ENCODE peak calls at places on chromosomes 1 and 21, in six cellular contexts. One of them, this sample, is unnamed.

GRCh38 chr1:177423083-177423482 is 252.3 kb downstream of the BRINP2 start:
- DNase-seq in right cardiac atrium: no peak
- DNase-seq in substantia nigra: no peak
- DNase-seq in stomach: no peak
- DNase-seq in heart left ventricle: no peak
- DNase-seq in tibial nerve: no peak
- DNase-seq in this sample: peak; percentile 11

GRCh38 chr1:114315601-114316000 is 161.9 kb upstream of the SYT6 start:
- DNase-seq in right cardiac atrium: no peak
- DNase-seq in substantia nigra: no peak
- DNase-seq in stomach: no peak
- DNase-seq in heart left ventricle: no peak
- DNase-seq in tibial nerve: no peak
- DNase-seq in this sample: no peak

GRCh38 chr21:17463441-17463840 is 49.4 kb upstream of the CXADR start:
- DNase-seq in right cardiac atrium: no peak
- DNase-seq in substantia nigra: no peak
- DNase-seq in stomach: no peak
- DNase-seq in heart left ventricle: no peak
- DNase-seq in tibial nerve: no peak
- DNase-seq in this sample: no peak

GRCh38 chr1:234649432-234650081 is 39.6 kb upstream of the IRF2BP2 start:
- DNase-seq in right cardiac atrium: no peak
- DNase-seq in substantia nigra: no peak
- DNase-seq in stomach: no peak
- DNase-seq in heart left ventricle: no peak
- DNase-seq in tibial nerve: no peak
- DNase-seq in this sample: no peak

GRCh38 chr21:45187646-45188045 is 100.0 kb downstream of the POFUT2 start:
- DNase-seq in right cardiac atrium: no peak
- DNase-seq in substantia nigra: no peak
- DNase-seq in stomach: no peak
- DNase-seq in heart left ventricle: no peak
- DNase-seq in tibial nerve: no peak
- DNase-seq in this sample: no peak

GRCh38 chr1:17881761-17882160 is 126.6 kb downstream of the ACTL8 start:
- DNase-seq in right cardiac atrium: no peak
- DNase-seq in substantia nigra: no peak
- DNase-seq in stomach: no peak
- DNase-seq in heart left ventricle: no peak
- DNase-seq in tibial nerve: no peak
- DNase-seq in this sample: no peak

GRCh38 chr1:162530318-162530984 is 31.1 kb upstream of the UAP1 start:
- DNase-seq in right cardiac atrium: no peak
- DNase-seq in substantia nigra: no peak
- DNase-seq in stomach: no peak
- DNase-seq in heart left ventricle: no peak
- DNase-seq in tibial nerve: no peak
- DNase-seq in this sample: peak; percentile 53

GRCh38 chr1:30617161-30617560 is 106.2 kb downstream of the MATN1 start:
- DNase-seq in right cardiac atrium: no peak
- DNase-seq in substantia nigra: no peak
- DNase-seq in stomach: peak; percentile 9
- DNase-seq in heart left ventricle: no peak
- DNase-seq in tibial nerve: no peak
- DNase-seq in this sample: no peak

GRCh38 chr1:64136749-64137568 is 66.5 kb upstream of the UBE2U start:
- DNase-seq in right cardiac atrium: peak; percentile 64
- DNase-seq in substantia nigra: peak; percentile 28
- DNase-seq in stomach: peak; percentile 85
- DNase-seq in heart left ventricle: peak; percentile 77
- DNase-seq in tibial nerve: peak; percentile 99
- DNase-seq in this sample: peak; percentile 80

DNA sequence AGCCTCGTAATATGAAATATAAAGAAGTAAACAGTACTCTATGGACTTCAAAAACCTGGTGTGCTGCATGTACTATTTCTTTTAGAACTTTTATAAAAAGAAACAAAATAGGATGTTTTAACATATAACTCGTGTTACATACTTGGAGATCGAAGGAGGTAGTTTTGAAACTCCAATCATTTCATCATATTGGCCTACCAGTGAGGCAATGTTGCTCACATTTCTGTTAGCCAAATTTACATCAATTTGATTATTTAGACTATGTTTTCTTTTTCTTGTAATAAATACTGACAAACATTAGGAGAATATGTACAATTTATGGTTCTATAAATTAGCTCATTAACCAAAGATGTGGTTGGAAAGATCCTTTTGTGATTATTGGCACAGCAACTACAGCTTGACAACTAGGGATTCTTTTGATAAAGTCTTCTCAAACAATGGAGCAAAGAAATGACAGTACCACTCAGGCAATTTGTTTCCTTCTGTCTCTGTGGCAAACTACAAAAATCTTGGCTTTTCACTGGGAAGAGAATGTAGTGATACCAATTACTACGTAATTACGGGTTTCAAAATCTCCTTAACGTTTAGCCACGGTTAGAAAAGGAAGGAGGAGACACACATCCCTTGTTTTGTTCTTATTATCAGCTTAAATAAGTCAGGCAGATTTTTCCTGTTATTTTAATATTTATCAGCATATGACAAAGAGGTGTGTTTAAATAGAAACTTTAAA is 266.6 kb upstream of the SGIP1 start:
- DNase-seq in right cardiac atrium: no peak
- DNase-seq in substantia nigra: no peak
- DNase-seq in stomach: no peak
- DNase-seq in heart left ventricle: no peak
- DNase-seq in tibial nerve: no peak
- DNase-seq in this sample: no peak
- H3K27ac ChIP-seq in right cardiac atrium: no peak overlapping the region
- H3K27ac ChIP-seq in substantia nigra: no peak overlapping the region
- H3K27ac ChIP-seq in stomach: peak overlapping the region; percentile 48
- H3K27ac ChIP-seq in heart left ventricle: peak overlapping the region; percentile 18
- H3K27ac ChIP-seq in tibial nerve: no peak overlapping the region
- H3K27ac ChIP-seq in this sample: no peak overlapping the region

GRCh38 chr1:1345860-1346500 is 3.2 kb downstream of the DVL1 start:
- DNase-seq in right cardiac atrium: no peak
- DNase-seq in substantia nigra: no peak
- DNase-seq in stomach: no peak
- DNase-seq in heart left ventricle: no peak
- DNase-seq in tibial nerve: no peak
- DNase-seq in this sample: no peak

GRCh38 chr1:1347663-1348419 is 1.4 kb downstream of the DVL1 start:
- DNase-seq in right cardiac atrium: no peak
- DNase-seq in substantia nigra: no peak
- DNase-seq in stomach: peak; percentile 77
- DNase-seq in heart left ventricle: no peak
- DNase-seq in tibial nerve: no peak
- DNase-seq in this sample: peak; percentile 82

GRCh38 chr1:1346501-1346890 is 2.7 kb downstream of the DVL1 start:
- DNase-seq in right cardiac atrium: no peak
- DNase-seq in substantia nigra: no peak
- DNase-seq in stomach: no peak
- DNase-seq in heart left ventricle: no peak
- DNase-seq in tibial nerve: no peak
- DNase-seq in this sample: no peak

GRCh38 chr1:1348420-1349255 is 580 bp downstream of the DVL1 start:
- DNase-seq in right cardiac atrium: no peak
- DNase-seq in substantia nigra: no peak
- DNase-seq in stomach: no peak
- DNase-seq in heart left ventricle: no peak
- DNase-seq in tibial nerve: no peak
- DNase-seq in this sample: no peak

DNA sequence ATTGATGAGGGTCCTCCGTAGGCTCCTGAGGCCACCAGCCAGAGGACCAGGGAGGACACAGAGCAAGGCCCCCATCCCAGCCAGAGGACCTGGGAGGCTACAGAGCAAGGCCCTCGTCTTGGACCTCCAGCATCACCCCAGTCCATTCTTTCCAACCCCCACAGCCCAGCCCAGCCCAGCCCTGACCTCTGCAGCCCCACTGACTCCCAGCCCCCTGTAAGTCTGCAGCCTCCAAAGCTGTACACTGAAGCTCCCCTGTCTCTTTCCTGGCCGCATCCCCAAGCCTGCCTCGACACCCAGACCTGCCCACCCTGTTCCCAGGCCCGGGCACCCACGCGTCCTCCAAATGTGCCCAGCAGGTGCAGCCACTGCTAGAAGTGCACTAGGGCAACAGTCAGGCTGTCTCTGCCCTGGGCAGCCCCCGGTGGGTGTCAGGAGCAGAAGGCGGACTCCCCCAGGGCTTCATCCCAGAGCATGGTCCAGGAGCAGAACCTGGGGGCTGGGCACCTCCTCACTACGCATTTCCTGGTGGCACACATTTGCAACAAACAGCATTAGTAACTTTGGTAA is 2.1 kb downstream of the DVL1 start:
- DNase-seq in right cardiac atrium: no peak
- DNase-seq in substantia nigra: no peak
- DNase-seq in stomach: no peak
- DNase-seq in heart left ventricle: no peak
- DNase-seq in tibial nerve: no peak
- DNase-seq in this sample: no peak
- H3K27ac ChIP-seq in right cardiac atrium: no peak overlapping the region
- H3K27ac ChIP-seq in substantia nigra: no peak overlapping the region
- H3K27ac ChIP-seq in stomach: peak overlapping the region; percentile 82
- H3K27ac ChIP-seq in heart left ventricle: peak overlapping the region; percentile 86
- H3K27ac ChIP-seq in tibial nerve: peak overlapping the region; percentile 80
- H3K27ac ChIP-seq in this sample: peak overlapping the region; percentile 91

GRCh38 chr1:157240495-157241184 is 102.4 kb upstream of the ETV3 start:
- DNase-seq in right cardiac atrium: no peak
- DNase-seq in substantia nigra: no peak
- DNase-seq in stomach: peak; percentile 64
- DNase-seq in heart left ventricle: no peak
- DNase-seq in tibial nerve: no peak
- DNase-seq in this sample: no peak
- H3K27ac ChIP-seq in right cardiac atrium: no peak overlapping the region
- H3K27ac ChIP-seq in substantia nigra: no peak overlapping the region
- H3K27ac ChIP-seq in stomach: peak overlapping the region; percentile 67
- H3K27ac ChIP-seq in heart left ventricle: no peak overlapping the region
- H3K27ac ChIP-seq in tibial nerve: no peak overlapping the region
- H3K27ac ChIP-seq in this sample: no peak overlapping the region

DNA sequence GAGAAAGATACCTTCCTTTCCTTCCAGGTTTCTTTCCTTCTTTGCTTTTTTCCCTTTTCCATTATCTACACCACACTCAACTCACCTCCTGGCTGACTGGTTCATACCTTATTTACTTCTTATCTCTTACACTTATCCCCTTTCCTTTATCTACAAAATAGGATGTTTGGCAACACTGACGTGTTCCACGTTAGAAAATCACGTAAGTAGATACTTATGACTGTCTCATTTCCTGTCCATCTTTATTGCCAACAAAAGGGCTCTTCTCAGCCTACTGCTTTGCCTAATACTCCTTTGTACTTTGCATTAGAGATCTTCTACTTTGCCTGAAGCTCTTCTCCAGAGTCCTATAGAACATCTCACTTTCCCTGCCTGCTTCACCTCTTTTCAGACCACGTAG is 25.1 kb downstream of the SYNJ1 start:
- DNase-seq in right cardiac atrium: no peak
- DNase-seq in substantia nigra: no peak
- DNase-seq in stomach: no peak
- DNase-seq in heart left ventricle: no peak
- DNase-seq in tibial nerve: no peak
- DNase-seq in this sample: no peak
- H3K27ac ChIP-seq in right cardiac atrium: no peak overlapping the region
- H3K27ac ChIP-seq in substantia nigra: no peak overlapping the region
- H3K27ac ChIP-seq in stomach: no peak overlapping the region
- H3K27ac ChIP-seq in heart left ventricle: no peak overlapping the region
- H3K27ac ChIP-seq in tibial nerve: no peak overlapping the region
- H3K27ac ChIP-seq in this sample: no peak overlapping the region

DNA sequence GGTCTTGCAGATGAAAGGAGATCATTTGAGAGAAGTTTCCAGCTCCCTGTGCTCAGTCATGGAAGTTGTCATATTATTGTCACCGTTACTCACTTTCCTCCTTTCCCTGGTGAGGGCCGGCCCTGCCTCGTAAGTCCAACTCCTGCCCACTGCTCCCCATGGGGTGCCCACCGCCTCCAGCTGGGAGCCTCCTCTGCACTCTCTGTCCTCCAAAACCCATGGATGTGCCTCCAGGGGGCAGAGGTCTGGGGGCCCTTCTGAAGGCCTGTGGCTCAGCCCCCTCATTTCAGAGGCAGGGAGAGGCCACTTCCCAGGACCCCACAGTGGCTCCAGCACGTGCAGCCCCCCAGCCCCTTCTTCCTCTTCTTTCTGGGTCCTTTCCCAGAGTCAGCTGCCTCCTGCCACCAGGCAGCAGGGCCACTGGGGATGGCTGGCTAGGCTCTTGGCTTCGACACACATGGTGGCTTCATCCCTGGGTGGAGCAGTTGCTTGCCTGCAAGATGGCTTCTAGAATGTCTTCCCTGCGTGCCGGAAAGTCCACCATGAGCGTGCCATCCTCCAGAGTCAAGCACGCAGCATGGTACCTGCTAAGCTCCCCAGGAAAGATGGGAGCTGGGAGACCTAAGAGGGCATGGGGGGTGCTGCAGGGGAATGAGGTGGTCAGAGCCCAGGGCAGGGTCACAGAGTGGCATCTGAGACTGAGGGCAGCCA is 98.0 kb upstream of the RUNX3 start:
- DNase-seq in right cardiac atrium: no peak
- DNase-seq in substantia nigra: no peak
- DNase-seq in stomach: no peak
- DNase-seq in heart left ventricle: no peak
- DNase-seq in tibial nerve: no peak
- DNase-seq in this sample: no peak
- H3K27ac ChIP-seq in right cardiac atrium: no peak overlapping the region
- H3K27ac ChIP-seq in substantia nigra: no peak overlapping the region
- H3K27ac ChIP-seq in stomach: no peak overlapping the region
- H3K27ac ChIP-seq in heart left ventricle: no peak overlapping the region
- H3K27ac ChIP-seq in tibial nerve: no peak overlapping the region
- H3K27ac ChIP-seq in this sample: peak overlapping the region; percentile 34

This sample was measured in transverse colon.